ENCODE peak calls at places on chromosomes 3 and 15, in ten cellular contexts. S is OCI-LY7, D is breast epithelium, N is progenitor cell of endocrine pancreas, A is fibroblast of lung, X is dorsolateral prefrontal cortex, O is Panc1, H is heart right ventricle, K is heart left ventricle, Z is bronchial epithelial cell. I is an unnamed sample.

GRCh38 chr3:135055449-135055848 is 260.4 kb downstream of the EPHB1 start:
- DNase-seq in S (no peak), D (no peak), N (no peak), A (no peak), X (no peak), O (no peak), H (no peak), K (no peak), Z (no peak), I (no peak)

GRCh38 chr3:101466465-101467309 is 46.3 kb downstream of the SENP7 start:
- DNase-seq in S (no peak), D (no peak), N (peak), A (no peak), X (no peak), O (no peak), H (no peak), K (no peak), Z (peak), I (no peak)

GRCh38 chr15:92091155-92091734 is 237.7 kb downstream of the SLCO3A1 start:
- DNase-seq in S (no peak), D (no peak), N (peak), A (peak), X (no peak), O (no peak), H (peak), K (peak), Z (peak), I (no peak)

GRCh38 chr3:184160456-184160855 is 5.3 kb downstream of the DVL3 start:
- DNase-seq in S (no peak), D (no peak), N (no peak), A (peak), X (no peak), O (no peak), H (no peak), K (no peak), Z (no peak), I (no peak)

GRCh38 chr3:187264051-187264450 is 27.5 kb downstream of the MASP1 start:
- DNase-seq in S (no peak), D (no peak), N (no peak), A (peak), X (no peak), O (no peak), H (no peak), K (no peak), Z (peak), I (peak)

GRCh38 chr15:65100427-65100826 is 14.6 kb downstream of the UBAP1L start:
- DNase-seq in S (no peak), D (no peak), N (no peak), A (no peak), X (no peak), O (no peak), H (no peak), K (no peak), Z (no peak), I (no peak)

GRCh38 chr3:3145831-3146230 is 19.1 kb downstream of the TRNT1 start:
- DNase-seq in S (no peak), D (no peak), N (no peak), A (peak), X (no peak), O (no peak), H (no peak), K (no peak), Z (no peak), I (no peak)

GRCh38 chr3:48301814-48302194 is 31.7 kb downstream of the SPINK8 start:
- DNase-seq in S (peak), D (peak), N (no peak), A (peak), X (no peak), O (no peak), H (no peak), K (no peak), Z (peak), I (no peak)

GRCh38 chr3:191239439-191240035 is 40.5 kb downstream of the OSTN start:
- DNase-seq in S (no peak), D (no peak), N (no peak), A (peak), X (no peak), O (no peak), H (no peak), K (no peak), Z (peak), I (no peak)

GRCh38 chr3:170330366-170330765 is 27.1 kb upstream of the SKIL start:
- DNase-seq in S (no peak), D (no peak), N (no peak), A (peak), X (no peak), O (peak), H (no peak), K (no peak), Z (peak), I (no peak)

GRCh38 chr3:154273381-154273780 is 50.9 kb downstream of the DHX36 start:
- DNase-seq in S (no peak), D (no peak), N (no peak), A (no peak), X (no peak), O (no peak), H (no peak), K (no peak), Z (no peak), I (no peak)

GRCh38 chr3:149555941-149556340 is 81.4 kb downstream of the TM4SF4 start:
- DNase-seq in S (no peak), D (no peak), N (no peak), A (peak), X (no peak), O (no peak), H (peak), K (no peak), Z (no peak), I (no peak)

GRCh38 chr3:17632401-17633100 is 109.9 kb downstream of the TBC1D5 start:
- DNase-seq in S (no peak), D (no peak), N (no peak), A (peak), X (no peak), O (no peak), H (no peak), K (no peak), Z (peak), I (peak)

GRCh38 chr15:96341465-96342142 is 11.1 kb downstream of the NR2F2 start:
- DNase-seq in S (no peak), D (peak), N (no peak), A (peak), X (no peak), O (no peak), H (no peak), K (peak), Z (no peak), I (no peak)

GRCh38 chr3:123201557-123202427 is at the start of gene SEC22A:
- DNase-seq in S (peak), D (peak), N (peak), A (peak), X (peak), O (peak), H (peak), K (peak), Z (peak), I (peak)

GRCh38 chr15:73866881-73867410 is 6.4 kb upstream of the TBC1D21 start:
- DNase-seq in S (no peak), D (no peak), N (no peak), A (no peak), X (no peak), O (no peak), H (no peak), K (no peak), Z (no peak), I (no peak)

GRCh38 chr15:52295421-52295991 is at the start of gene MYO5C:
- DNase-seq in S (no peak), D (peak), N (peak), A (peak), X (no peak), O (no peak), H (peak), K (peak), Z (peak), I (no peak)

GRCh38 chr3:71225951-71226564 is 357.5 kb downstream of the FOXP1 start:
- DNase-seq in S (no peak), D (no peak), N (no peak), A (no peak), X (no peak), O (no peak), H (no peak), K (no peak), Z (no peak), I (no peak)

GRCh38 chr15:90101130-90101968 is 919 bp downstream of the IDH2 start:
- DNase-seq in S (peak), D (no peak), N (no peak), A (peak), X (no peak), O (no peak), H (peak), K (peak), Z (no peak), I (no peak)

GRCh38 chr15:99476413-99477222 is 89.2 kb upstream of the MEF2A start:
- DNase-seq in S (peak), D (peak), N (no peak), A (peak), X (peak), O (peak), H (peak), K (peak), Z (peak), I (peak)

GRCh38 chr3:96983731-96984130 is 169.3 kb downstream of the EPHA6 start:
- DNase-seq in S (no peak), D (no peak), N (no peak), A (no peak), X (no peak), O (no peak), H (no peak), K (no peak), Z (no peak), I (no peak)

DNA sequence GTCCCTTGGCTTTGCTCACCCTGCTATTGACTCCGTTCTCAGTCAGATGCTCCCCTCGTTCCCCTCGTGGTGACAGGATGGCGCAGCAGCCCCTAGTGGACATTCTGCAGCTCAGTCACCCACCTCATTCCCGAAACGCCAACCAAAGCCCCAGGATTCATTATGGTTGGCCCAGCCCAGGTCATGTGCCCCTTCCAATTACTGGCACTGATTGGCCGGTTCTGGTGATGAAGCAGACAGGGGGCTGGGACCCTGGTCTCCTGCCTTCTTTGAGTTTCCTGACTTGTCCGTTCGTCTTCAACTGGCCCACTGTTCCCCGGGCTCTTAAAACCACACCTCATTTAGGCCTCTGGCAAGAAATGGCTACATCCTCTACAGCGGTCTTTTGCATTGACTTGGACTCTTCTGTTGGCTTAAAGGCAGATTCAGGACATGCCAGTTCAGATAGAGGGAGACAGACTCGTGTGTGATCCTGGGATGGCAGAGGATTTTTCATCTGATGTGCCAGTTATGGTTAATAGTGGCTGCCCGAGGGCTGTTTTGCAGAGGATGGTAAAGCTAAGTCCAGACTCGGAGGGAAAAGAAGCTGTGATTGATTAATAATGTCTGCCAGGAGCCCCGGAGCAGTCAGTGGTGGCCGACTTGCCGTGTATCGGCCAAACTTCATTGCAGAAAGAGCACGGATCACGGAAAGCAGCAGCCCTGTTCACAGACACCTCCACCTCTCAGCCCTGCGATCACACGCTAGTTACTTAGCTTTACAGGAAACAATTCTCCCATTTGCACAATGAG is 37.8 kb downstream of the LSM3 start:
- DNase-seq in S (peak), D (peak), N (peak), A (peak), X (peak), O (no peak), H (peak), K (peak), Z (peak), I (no peak)
- TF ChIP-seq CTCF in S (peak), D (no peak), N (peak), A (peak), X (no peak), O (peak), H (peak), K (peak), Z (peak), I (no peak)

DNA sequence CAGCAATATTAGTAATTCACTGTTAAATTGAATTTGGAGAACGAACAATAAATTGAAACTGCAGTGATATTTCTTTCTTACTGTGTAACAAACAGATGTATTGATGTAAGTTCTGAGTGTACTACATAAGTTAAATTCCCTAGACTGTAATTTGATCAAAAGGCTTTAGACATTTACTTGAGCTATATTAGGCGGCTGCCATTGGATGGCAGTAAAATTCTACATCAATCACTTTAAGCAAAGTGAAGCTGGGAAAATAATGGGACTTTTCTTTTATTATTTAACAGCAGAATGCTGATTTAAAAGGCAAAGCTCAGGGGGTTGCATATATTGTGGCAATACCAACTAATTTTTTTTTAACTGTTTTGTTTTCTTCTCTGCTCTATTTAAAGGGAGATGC is 212.6 kb upstream of the PLSCR5 start:
- DNase-seq in S (no peak), D (no peak), N (no peak), A (peak), X (no peak), O (no peak), H (no peak), K (no peak), Z (peak), I (peak)
- TF ChIP-seq CTCF in S (peak), D (no peak), N (peak), A (peak), X (peak), O (peak), H (peak), K (peak), Z (no peak), I (peak)

DNA sequence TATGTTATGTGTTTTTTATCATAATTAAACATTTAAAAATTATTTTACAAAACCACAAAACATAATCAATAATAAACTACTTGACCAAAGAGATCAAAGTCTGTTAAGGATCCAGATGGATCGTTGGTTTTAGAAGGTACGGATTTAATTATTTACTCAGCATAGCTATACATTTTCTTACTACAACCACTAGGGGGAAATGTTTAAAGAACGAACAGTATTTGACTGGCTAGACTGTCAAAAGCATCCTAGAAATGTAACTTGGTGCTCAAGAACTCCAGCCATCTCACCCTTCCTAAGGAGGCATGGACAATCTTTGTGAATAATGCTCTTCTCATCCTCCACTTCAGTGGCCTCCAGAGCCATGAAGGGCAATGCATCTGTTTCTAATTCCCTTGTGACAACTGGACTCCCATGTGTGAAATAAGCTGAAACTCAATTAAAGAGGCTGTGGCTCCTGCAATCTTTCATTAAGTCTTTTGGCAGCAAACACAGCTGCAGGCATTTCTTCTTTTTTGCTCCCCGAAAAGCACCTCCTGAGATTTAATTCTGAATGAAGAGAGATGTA is 94.7 kb upstream of the TUSC7 start:
- DNase-seq in S (peak), D (no peak), N (no peak), A (peak), X (no peak), O (no peak), H (no peak), K (no peak), Z (peak), I (no peak)
- TF ChIP-seq CTCF in S (peak), D (no peak), N (peak), A (peak), X (peak), O (peak), H (peak), K (peak), Z (peak), I (peak)

GRCh38 chr3:38297537-38297936 is 15.4 kb downstream of the SLC22A14 start:
- DNase-seq in S (no peak), D (no peak), N (no peak), A (no peak), X (no peak), O (no peak), H (no peak), K (no peak), Z (no peak), I (no peak)

GRCh38 chr3:38297947-38298711 is 16.0 kb downstream of the SLC22A14 start:
- DNase-seq in S (peak), D (no peak), N (no peak), A (peak), X (no peak), O (no peak), H (no peak), K (no peak), Z (peak), I (no peak)
- TF ChIP-seq CTCF in S (peak), D (peak), N (peak), A (peak), X (no peak), O (peak), H (peak), K (peak), Z (peak), I (peak)

GRCh38 chr15:29613951-29614382 is 208.3 kb downstream of the TJP1 start:
- DNase-seq in S (no peak), D (no peak), N (no peak), A (no peak), X (no peak), O (no peak), H (no peak), K (no peak), Z (no peak), I (no peak)
- TF ChIP-seq CTCF in S (peak), D (no peak), N (peak), A (peak), X (no peak), O (peak), H (no peak), K (no peak), Z (peak), I (no peak)

DNA sequence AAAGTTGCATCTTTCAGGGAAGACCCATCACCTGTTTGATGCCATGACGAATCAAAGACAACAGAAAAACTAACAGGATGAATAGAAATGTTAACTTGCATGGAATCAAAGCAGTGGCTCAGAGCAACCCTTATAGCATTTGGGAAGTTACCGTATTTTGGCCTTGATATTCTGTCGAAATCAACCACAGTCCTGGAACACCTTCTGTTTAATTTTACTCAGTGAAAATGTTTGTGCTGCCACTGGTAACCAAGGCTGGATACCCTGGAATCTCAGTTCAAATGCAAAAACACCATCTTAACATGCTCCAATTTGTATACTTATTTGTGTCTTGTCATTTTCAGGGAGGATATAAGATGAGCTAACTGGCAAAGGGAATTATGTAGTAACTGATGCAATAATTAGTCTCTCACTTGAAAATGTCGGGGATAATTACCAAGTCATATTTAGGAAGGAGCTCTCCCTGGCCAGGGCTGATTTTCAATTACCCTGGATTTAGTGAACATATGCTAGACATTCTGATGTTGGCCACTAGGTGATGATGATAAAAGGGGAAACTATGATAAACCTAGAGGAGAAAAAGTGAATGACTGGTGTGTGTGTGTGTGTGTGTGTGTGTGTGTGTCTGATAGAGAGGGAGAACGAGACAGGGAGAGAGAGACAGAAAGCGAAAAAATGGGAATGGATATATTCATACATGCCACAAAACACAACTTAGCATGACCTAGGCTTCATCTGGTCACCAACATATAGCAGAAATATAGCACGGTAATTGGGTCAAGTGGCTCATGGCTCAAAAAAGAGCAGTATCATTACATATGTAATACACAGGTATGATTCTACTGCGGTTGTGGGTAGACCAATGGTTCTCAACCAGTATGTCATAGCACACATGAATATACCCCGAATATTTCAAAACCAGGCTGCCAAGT is 19.0 kb upstream of the PRICKLE2 start:
- DNase-seq in S (peak), D (no peak), N (no peak), A (no peak), X (no peak), O (no peak), H (no peak), K (no peak), Z (peak), I (no peak)
- TF ChIP-seq CTCF in S (peak), D (peak), N (peak), A (peak), X (no peak), O (peak), H (no peak), K (no peak), Z (peak), I (peak)

GRCh38 chr3:52277972-52278509 is 408 bp downstream of the WDR82 start:
- DNase-seq in S (peak), D (peak), N (no peak), A (peak), X (no peak), O (no peak), H (no peak), K (no peak), Z (peak), I (no peak)
- TF ChIP-seq CTCF in S (peak), D (no peak), N (peak), A (peak), X (no peak), O (no peak), H (peak), K (peak), Z (peak), I (peak)

GRCh38 chr3:127487196-127487595 is 103.3 kb downstream of the TPRA1 start:
- DNase-seq in S (no peak), D (no peak), N (no peak), A (no peak), X (no peak), O (no peak), H (no peak), K (no peak), Z (no peak), I (no peak)

GRCh38 chr3:127486337-127486944 is 104.1 kb downstream of the TPRA1 start:
- DNase-seq in S (no peak), D (peak), N (no peak), A (no peak), X (no peak), O (no peak), H (no peak), K (no peak), Z (no peak), I (no peak)

GRCh38 chr3:127484601-127485388 is 105.7 kb downstream of the TPRA1 start:
- DNase-seq in S (no peak), D (no peak), N (peak), A (peak), X (no peak), O (no peak), H (no peak), K (no peak), Z (no peak), I (no peak)

GRCh38 chr3:127483902-127484591 is 106.5 kb downstream of the TPRA1 start:
- DNase-seq in S (no peak), D (no peak), N (peak), A (no peak), X (no peak), O (no peak), H (no peak), K (no peak), Z (no peak), I (no peak)

GRCh38 chr3:127485396-127486170 is 105.0 kb downstream of the TPRA1 start:
- DNase-seq in S (no peak), D (no peak), N (peak), A (no peak), X (no peak), O (no peak), H (no peak), K (no peak), Z (no peak), I (no peak)
- TF ChIP-seq CTCF in S (no peak), D (no peak), N (no peak), A (no peak), X (no peak), O (no peak), H (no peak), K (no peak), Z (no peak), I (no peak)